ENCODE peak calls at places on chromosome 14, in six cellular contexts. C is sigmoid colon, V is tibial nerve, A is suprapubic skin, D is H1, F is uterus. I is an unnamed sample.

GRCh38 chr14:41549282-41549681 is 57.4 kb upstream of the LRFN5 start:
- DNase-seq in C (no peak), V (no peak), A (no peak), D (no peak), F (no peak), I (no peak)

GRCh38 chr14:67951529-67952120 is 132.0 kb downstream of the RAD51B start:
- DNase-seq in C (no peak), V (no peak), A (no peak), D (no peak), F (no peak), I (no peak)

GRCh38 chr14:37051153-37051552 is 121.3 kb downstream of the SLC25A21 start:
- DNase-seq in C (no peak), V (no peak), A (no peak), D (no peak), F (no peak), I (no peak)

GRCh38 chr14:66638688-66639087 is 130.7 kb downstream of the GPHN start:
- DNase-seq in C (no peak), V (no peak), A (no peak), D (no peak), F (no peak), I (no peak)

GRCh38 chr14:78178071-78178470 is 7.9 kb downstream of the NRXN3 start:
- DNase-seq in C (no peak), V (no peak), A (no peak), D (no peak), F (no peak), I (no peak)

GRCh38 chr14:29521526-29522137 is 406.0 kb downstream of the PRKD1 start:
- DNase-seq in C (no peak), V (no peak), A (no peak), D (peak; percentile 21), F (no peak), I (no peak)

GRCh38 chr14:99554757-99555531 is 49.1 kb downstream of the CCDC85C start:
- DNase-seq in C (no peak), V (no peak), A (no peak), D (no peak), F (no peak), I (no peak)

GRCh38 chr14:71472281-71472960 is 459.8 kb upstream of the RGS6 start:
- DNase-seq in C (no peak), V (no peak), A (no peak), D (no peak), F (no peak), I (no peak)

GRCh38 chr14:71418591-71419245 is 511.5 kb downstream of the PCNX1 start:
- DNase-seq in C (no peak), V (no peak), A (no peak), D (no peak), F (no peak), I (no peak)

GRCh38 chr14:29763342-29763858 is 164.2 kb downstream of the PRKD1 start:
- DNase-seq in C (no peak), V (no peak), A (no peak), D (no peak), F (no peak), I (no peak)

GRCh38 chr14:69766984-69767368 is at the start of gene SRSF5:
- DNase-seq in C (peak; percentile 99), V (peak; percentile 94), A (peak; percentile 98), D (peak; percentile 88), F (peak; percentile 97), I (peak; percentile 81)

GRCh38 chr14:69770559-69770958 is 3.6 kb downstream of the SRSF5 start:
- DNase-seq in C (no peak), V (no peak), A (no peak), D (no peak), F (no peak), I (no peak)

GRCh38 chr14:69769623-69770022 is 2.7 kb downstream of the SRSF5 start:
- DNase-seq in C (no peak), V (no peak), A (no peak), D (no peak), F (no peak), I (no peak)

GRCh38 chr14:69768873-69769272 is 1.9 kb downstream of the SRSF5 start:
- DNase-seq in C (no peak), V (no peak), A (no peak), D (no peak), F (no peak), I (no peak)

GRCh38 chr14:69767369-69767999 is 542 bp downstream of the SRSF5 start:
- DNase-seq in C (peak; percentile 94), V (peak; percentile 75), A (peak; percentile 93), D (peak; percentile 73), F (peak; percentile 85), I (peak; percentile 46)
- TF ChIP-seq POLR2A in C (peak; percentile 87), V (peak; percentile 10), A (no peak), D (peak; percentile 64), F (peak; percentile 71), I (peak; percentile 87)

GRCh38 chr14:38255408-38255672 is 553 bp downstream of the CLEC14A start:
- DNase-seq in C (no peak), V (no peak), A (peak; percentile 55), D (no peak), F (no peak), I (no peak)
- H3K27ac ChIP-seq in C (peak overlapping the region; percentile 47), V (peak overlapping the region; percentile 76), A (peak overlapping the region; percentile 67), D (no peak overlapping the region), F (peak overlapping the region; percentile 84), I (peak overlapping the region; percentile 71)

DNA sequence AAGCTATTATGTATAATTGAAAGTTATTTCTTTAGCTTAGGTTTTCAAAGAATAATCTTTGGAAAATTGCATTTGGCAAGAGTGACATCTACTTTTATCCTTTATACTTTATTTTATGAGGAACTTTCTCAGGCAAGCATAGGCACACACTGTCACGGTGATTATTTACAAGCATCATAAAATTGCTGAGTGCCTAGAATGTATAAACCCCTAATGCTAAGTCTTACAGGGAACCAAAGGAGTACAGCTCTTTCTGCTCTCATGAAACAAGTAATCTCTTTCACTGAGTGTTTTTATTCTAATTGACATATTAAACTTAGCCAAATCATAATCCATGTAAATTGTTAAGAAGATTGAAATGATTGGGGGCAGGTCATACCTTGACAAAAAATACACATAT is 154.9 kb downstream of the FSCB start:
- DNase-seq in C (no peak), V (no peak), A (no peak), D (no peak), F (no peak), I (no peak)
- H3K9me3 ChIP-seq in C (peaks cover 7% of the 10 kb centered on the region), V (no peaks in the 10 kb centered on the region), A (peaks cover 2% of the 10 kb centered on the region), D (peaks cover 13% of the 10 kb centered on the region), F (no peaks in the 10 kb centered on the region), I (peaks cover 12% of the 10 kb centered on the region)

GRCh38 chr14:69191340-69192111 is at the start of gene EXD2:
- DNase-seq in C (peak; percentile 94), V (peak; percentile 76), A (peak; percentile 88), D (peak; percentile 87), F (peak; percentile 86), I (peak; percentile 36)
- TF ChIP-seq POLR2A in C (peak; percentile 7), V (peak; percentile 16), A (no peak), D (peak; percentile 89), F (peak; percentile 35), I (no peak)

DNA sequence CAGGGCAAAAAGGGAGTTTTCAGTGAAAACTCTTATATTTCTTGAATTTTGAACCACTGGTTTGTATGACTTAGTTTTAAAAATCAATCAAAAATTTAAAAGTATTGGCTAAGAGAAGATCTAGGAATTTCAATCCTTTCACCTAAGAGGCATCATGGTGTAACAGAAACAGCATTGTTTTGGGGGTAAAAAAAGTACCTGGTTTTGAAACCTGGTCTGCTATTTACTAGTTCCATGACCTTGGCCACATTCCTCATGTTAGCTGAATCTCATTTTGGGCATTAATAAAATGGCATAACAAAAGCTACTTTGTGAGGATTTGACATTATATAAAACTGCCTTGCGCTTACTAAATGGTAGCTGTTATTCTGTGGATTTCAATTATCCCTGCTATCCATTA is 16.7 kb upstream of the GNPNAT1 start:
- DNase-seq in C (no peak), V (no peak), A (no peak), D (no peak), F (no peak), I (no peak)
- H3K27ac ChIP-seq in C (no peak overlapping the region), V (no peak overlapping the region), A (no peak overlapping the region), D (no peak overlapping the region), F (no peak overlapping the region), I (no peak overlapping the region)

GRCh38 chr14:105386581-105387529 is 11.5 kb upstream of the TEX22 start:
- DNase-seq in C (no peak), V (no peak), A (no peak), D (no peak), F (no peak), I (no peak)
- H3K9me3 ChIP-seq in C (no peaks in the 10 kb centered on the region), V (no peaks in the 10 kb centered on the region), A (no peaks in the 10 kb centered on the region), D (no peaks in the 10 kb centered on the region), F (no peaks in the 10 kb centered on the region), I (no peaks in the 10 kb centered on the region)

GRCh38 chr14:49999216-49999761 is 106.4 kb downstream of the ARF6 start:
- DNase-seq in C (peak; percentile 89), V (peak; percentile 77), A (peak; percentile 91), D (no peak), F (peak; percentile 67), I (peak; percentile 31)

GRCh38 chr14:49999826-50000214 is 106.9 kb downstream of the ARF6 start:
- DNase-seq in C (no peak), V (no peak), A (no peak), D (no peak), F (no peak), I (no peak)

GRCh38 chr14:50001999-50002925 is 109.4 kb downstream of the ARF6 start:
- DNase-seq in C (no peak), V (no peak), A (peak; percentile 77), D (no peak), F (no peak), I (no peak)

GRCh38 chr14:50001146-50001998 is 108.5 kb downstream of the ARF6 start:
- DNase-seq in C (no peak), V (peak; percentile 45), A (peak; percentile 84), D (no peak), F (peak; percentile 44), I (no peak)

DNA sequence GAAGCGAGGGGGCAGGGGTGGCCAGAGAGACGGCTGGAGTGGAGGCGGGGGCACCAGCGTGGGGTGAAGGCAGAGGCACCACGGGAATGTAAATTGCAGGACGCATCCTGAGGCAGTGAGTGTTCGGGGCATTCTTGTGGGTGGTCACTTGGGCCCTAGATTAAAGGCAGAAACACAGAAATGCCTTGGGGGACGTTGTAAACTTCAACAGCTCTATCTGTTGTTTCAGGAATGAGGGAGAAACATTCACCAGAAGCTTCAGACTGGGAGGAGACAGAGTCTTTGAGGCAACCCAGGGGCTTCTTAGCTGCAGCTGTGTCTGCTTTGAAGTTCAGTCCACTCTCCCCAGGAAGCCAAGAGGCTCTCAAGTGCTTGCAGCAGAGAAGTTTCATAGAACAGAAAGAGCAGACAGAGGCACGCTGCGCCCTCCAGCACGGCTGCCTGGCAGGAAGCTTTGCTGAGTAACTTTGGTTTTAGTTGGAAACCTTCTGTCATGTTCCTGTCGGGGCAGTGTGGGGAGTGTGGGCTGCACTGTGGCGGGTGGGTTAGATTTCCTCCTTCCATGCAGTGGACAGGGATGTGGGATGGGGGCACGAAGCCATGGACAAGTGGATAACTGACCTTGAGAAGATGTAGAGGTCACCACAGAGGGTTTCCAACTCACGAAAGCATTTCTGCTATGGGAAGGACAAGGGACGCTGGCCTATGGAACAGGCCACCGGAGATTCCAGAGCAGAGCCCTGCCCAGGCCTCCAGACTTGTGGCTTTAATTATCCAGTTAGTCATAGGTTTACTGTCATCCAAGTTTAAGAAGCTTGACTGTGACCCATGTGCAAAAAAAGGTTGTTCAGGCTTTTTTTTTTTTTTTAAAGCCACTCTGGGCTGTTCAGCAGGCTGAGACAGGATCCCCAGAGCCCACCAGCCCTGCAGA is 107.6 kb downstream of the ARF6 start:
- DNase-seq in C (peak; percentile 83), V (peak; percentile 42), A (peak; percentile 83), D (no peak), F (peak; percentile 62), I (no peak)
- TF ChIP-seq POLR2A in C (peak; percentile 29), V (no peak), A (no peak), D (no peak), F (no peak), I (no peak)

GRCh38 chr14:38548091-38548490 is 292.2 kb upstream of the CLEC14A start:
- DNase-seq in C (no peak), V (no peak), A (no peak), D (no peak), F (no peak), I (no peak)
- H3K27ac ChIP-seq in C (no peak overlapping the region), V (no peak overlapping the region), A (no peak overlapping the region), D (no peak overlapping the region), F (no peak overlapping the region), I (no peak overlapping the region)

I was measured in esophagus squamous epithelium.